ENCODE peak calls at places on chromosomes 5 and 9, in nine cellular contexts. J is HL-60; S is activated B cell treated with CpG ODN at 0.5 μM for 24 hours; Y is testis; Z is neural crest cell; O is CD8-positive, alpha-beta T cell; T is CD4-positive, alpha-beta T cell; P is activated CD8-positive, alpha-beta T cell treated with anti-CD3 and anti-CD28 coated beads for 36 hours; A is AG10803. G is an unnamed sample.

GRCh38 chr5:79536193-79536906 is 22.4 kb upstream of the HOMER1 start:
- DNase-seq in J (no peak), S (no peak), Y (no peak), Z (no peak), O (no peak), T (no peak), P (no peak), A (no peak), G (no peak)

GRCh38 chr9:70043689-70044449 is at the start of gene MAMDC2:
- DNase-seq in J (no peak), S (no peak), Y (peak; percentile 60), Z (peak; percentile 26), O (no peak), T (no peak), P (no peak), A (peak; percentile 23), G (peak; percentile 59)

GRCh38 chr5:61010759-61011460 is 65.9 kb downstream of the NDUFAF2 start:
- DNase-seq in J (no peak), S (no peak), Y (no peak), Z (no peak), O (no peak), T (no peak), P (no peak), A (no peak), G (no peak)

GRCh38 chr9:17651725-17652124 is 72.9 kb downstream of the SH3GL2 start:
- DNase-seq in J (no peak), S (no peak), Y (no peak), Z (no peak), O (no peak), T (no peak), P (no peak), A (no peak), G (no peak)

GRCh38 chr9:75186767-75187380 is 98.6 kb downstream of the OSTF1 start:
- DNase-seq in J (no peak), S (no peak), Y (no peak), Z (no peak), O (no peak), T (no peak), P (no peak), A (peak; percentile 14), G (no peak)

GRCh38 chr5:27578280-27578679 is 539.9 kb upstream of the CDH9 start:
- DNase-seq in J (no peak), S (no peak), Y (no peak), Z (no peak), O (no peak), T (no peak), P (no peak), A (no peak), G (no peak)

GRCh38 chr9:70111641-70112236 is 68.1 kb downstream of the MAMDC2 start:
- DNase-seq in J (no peak), S (no peak), Y (no peak), Z (no peak), O (no peak), T (no peak), P (no peak), A (no peak), G (no peak)

GRCh38 chr9:15837079-15837679 is 284.3 kb downstream of the CCDC171 start:
- DNase-seq in J (no peak), S (no peak), Y (peak; percentile 33), Z (peak; percentile 66), O (no peak), T (no peak), P (peak; percentile 3), A (peak; percentile 54), G (no peak)

GRCh38 chr5:124745367-124746251 is 830 bp downstream of the ZNF608 start:
- DNase-seq in J (no peak), S (no peak), Y (no peak), Z (no peak), O (no peak), T (no peak), P (no peak), A (no peak), G (no peak)

GRCh38 chr9:87111010-87111409 is 163.7 kb upstream of the GAS1 start:
- DNase-seq in J (no peak), S (no peak), Y (no peak), Z (no peak), O (no peak), T (no peak), P (no peak), A (no peak), G (no peak)

GRCh38 chr9:87109851-87110250 is 162.5 kb upstream of the GAS1 start:
- DNase-seq in J (no peak), S (no peak), Y (no peak), Z (no peak), O (no peak), T (no peak), P (no peak), A (peak; percentile 77), G (no peak)

GRCh38 chr9:87109182-87109581 is 161.9 kb upstream of the GAS1 start:
- DNase-seq in J (no peak), S (no peak), Y (no peak), Z (no peak), O (no peak), T (no peak), P (no peak), A (peak; percentile 40), G (no peak)

GRCh38 chr9:87108639-87109038 is 161.3 kb upstream of the GAS1 start:
- DNase-seq in J (no peak), S (no peak), Y (peak; percentile 53), Z (no peak), O (no peak), T (no peak), P (no peak), A (no peak), G (no peak)

DNA sequence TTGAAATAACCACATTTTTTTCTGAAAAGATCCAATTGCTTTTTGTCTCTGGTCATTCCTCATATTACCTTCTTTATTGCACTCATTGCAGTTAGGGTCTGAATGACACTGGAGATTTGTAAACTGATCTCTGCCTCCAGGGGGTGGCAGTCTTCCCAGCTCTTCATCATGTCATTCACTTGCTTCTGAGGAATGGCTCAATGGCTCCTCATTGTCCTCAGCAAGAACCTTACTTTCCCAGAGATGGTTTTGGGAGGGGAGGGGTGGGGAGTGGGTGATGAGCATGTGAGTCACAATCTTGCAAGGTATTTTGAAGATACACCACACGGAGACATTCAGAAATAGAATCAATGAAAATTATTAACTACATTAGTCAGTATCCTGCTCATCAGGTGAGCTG is 159.8 kb upstream of the GAS1 start:
- DNase-seq in J (no peak), S (no peak), Y (no peak), Z (no peak), O (no peak), T (no peak), P (no peak), A (no peak), G (no peak)
- TF ChIP-seq CTCF in J (no peak), S (no peak), Y (no peak), Z (no peak), O (no peak), T (no peak), P (no peak), A (no peak), G (no peak)

GRCh38 chr5:75051217-75051751 is 1.1 kb downstream of the GCNT4 start:
- DNase-seq in J (no peak), S (no peak), Y (no peak), Z (no peak), O (peak; percentile 53), T (peak; percentile 35), P (peak; percentile 60), A (no peak), G (no peak)

GRCh38 chr5:75052461-75053285 is at the start of gene GCNT4:
- DNase-seq in J (no peak), S (no peak), Y (peak; percentile 67), Z (peak; percentile 48), O (peak; percentile 44), T (peak; percentile 39), P (peak; percentile 58), A (peak; percentile 67), G (peak; percentile 68)

GRCh38 chr5:75048457-75048953 is 3.9 kb downstream of the GCNT4 start:
- DNase-seq in J (no peak), S (no peak), Y (no peak), Z (no peak), O (no peak), T (no peak), P (peak; percentile 32), A (peak; percentile 46), G (no peak)

GRCh38 chr5:75049581-75050274 is 2.6 kb downstream of the GCNT4 start:
- DNase-seq in J (peak; percentile 7), S (no peak), Y (peak; percentile 78), Z (peak; percentile 51), O (peak; percentile 69), T (peak; percentile 56), P (peak; percentile 76), A (peak; percentile 63), G (no peak)

DNA sequence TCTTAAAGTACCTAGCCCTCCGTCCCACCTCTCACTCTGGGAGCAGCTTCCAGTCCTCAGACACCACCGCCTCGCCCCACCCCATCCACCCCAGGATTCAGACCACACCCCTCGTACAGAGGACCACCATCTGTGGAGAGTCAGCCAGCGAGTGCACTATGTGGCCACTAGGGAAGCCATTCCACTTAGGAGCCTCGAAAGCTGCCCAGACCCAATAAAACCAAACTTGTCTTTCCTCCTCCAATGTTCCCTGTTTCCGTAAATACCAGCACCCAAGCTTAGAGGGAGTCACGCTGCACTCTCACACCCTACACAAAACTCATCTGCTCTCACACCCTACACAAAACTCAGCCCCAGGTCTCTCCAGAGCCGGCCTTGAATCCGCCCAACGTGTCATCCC is 1.9 kb downstream of the GCNT4 start:
- DNase-seq in J (no peak), S (no peak), Y (no peak), Z (peak; percentile 17), O (peak; percentile 45), T (no peak), P (peak; percentile 55), A (peak; percentile 33), G (no peak)
- TF ChIP-seq CTCF in J (no peak), S (no peak), Y (peak; percentile 15), Z (no peak), O (no peak), T (no peak), P (no peak), A (peak; percentile 46), G (no peak)

DNA sequence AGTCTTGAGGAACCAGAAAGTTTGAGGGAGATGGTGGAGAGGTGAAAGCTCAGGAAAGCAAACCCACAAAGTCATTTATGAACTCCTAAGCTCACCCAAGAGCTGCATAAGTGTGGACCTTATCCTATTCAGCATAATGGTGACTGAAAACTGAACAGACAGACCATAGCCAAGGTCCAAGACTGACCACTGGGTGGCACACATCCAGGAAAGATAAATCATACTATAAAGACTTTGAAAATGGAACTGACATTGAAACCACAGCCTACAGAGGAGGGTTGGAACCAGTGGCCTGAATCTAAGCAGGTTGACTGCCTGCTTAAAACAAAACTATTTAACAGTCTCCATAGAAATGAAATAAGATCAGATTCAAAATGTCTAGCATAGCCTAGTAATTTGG is 121.1 kb upstream of the RGS7BP start:
- DNase-seq in J (no peak), S (no peak), Y (peak; percentile 19), Z (peak; percentile 10), O (no peak), T (no peak), P (no peak), A (no peak), G (no peak)
- TF ChIP-seq CTCF in J (no peak), S (no peak), Y (no peak), Z (peak; percentile 59), O (no peak), T (no peak), P (no peak), A (no peak), G (no peak)

GRCh38 chr9:34928921-34929320 is 29.2 kb upstream of the PHF24 start:
- DNase-seq in J (no peak), S (no peak), Y (no peak), Z (no peak), O (no peak), T (no peak), P (peak; percentile 41), A (no peak), G (no peak)

GRCh38 chr9:34927061-34927460 is 31.0 kb upstream of the PHF24 start:
- DNase-seq in J (no peak), S (no peak), Y (peak; percentile 54), Z (no peak), O (no peak), T (no peak), P (no peak), A (no peak), G (no peak)

GRCh38 chr9:34929506-34930102 is 28.5 kb upstream of the PHF24 start:
- DNase-seq in J (no peak), S (no peak), Y (peak; percentile 67), Z (peak; percentile 14), O (no peak), T (no peak), P (peak; percentile 71), A (peak; percentile 11), G (no peak)
- TF ChIP-seq CTCF in J (peak; percentile 69), S (no peak), Y (peak; percentile 34), Z (peak; percentile 69), O (peak; percentile 47), T (peak; percentile 47), P (peak; percentile 65), A (peak; percentile 56), G (peak; percentile 44)

G was measured in mesothelial cell of epicardium.